ENCODE peak calls at places on chromosomes 11 and 22, in five cellular contexts. V is COR-L47; S is CD4-positive, alpha-beta T cell; Y is Daoy; K is NCI-H446 treated with DMSO at 0.1 percent for 48 hours. L is an unnamed sample.

GRCh38 chr11:77637345-77638165 is at the start of gene CLNS1A:
- DNase-seq in V (peak), S (peak), Y (peak), K (peak), L (peak)

GRCh38 chr22:20606784-20607128 is 99.3 kb downstream of the MED15 start:
- DNase-seq in V (no peak), S (no peak), Y (no peak), K (no peak), L (no peak)

GRCh38 chr22:30038219-30038618 is 42.0 kb upstream of the HORMAD2 start:
- DNase-seq in V (no peak), S (no peak), Y (peak), K (no peak), L (no peak)

GRCh38 chr11:107561688-107562087 is 3.8 kb downstream of the ALKBH8 start:
- DNase-seq in V (no peak), S (no peak), Y (peak), K (no peak), L (no peak)

GRCh38 chr11:62171261-62171723 is 18.7 kb upstream of the SCGB1D1 start:
- DNase-seq in V (peak), S (peak), Y (peak), K (peak), L (peak)

GRCh38 chr11:46290021-46290420 is 12.6 kb downstream of the CREB3L1 start:
- DNase-seq in V (no peak), S (no peak), Y (no peak), K (no peak), L (no peak)

GRCh38 chr22:24134090-24134846 is 47.0 kb upstream of the SUSD2 start:
- DNase-seq in V (no peak), S (peak), Y (no peak), K (no peak), L (peak)

GRCh38 chr11:65542738-65543390 is 15.3 kb downstream of the LTBP3 start:
- DNase-seq in V (no peak), S (no peak), Y (no peak), K (no peak), L (no peak)